ENCODE peak calls at places on chromosomes 1 and 21, in ten cellular contexts. M, Z, W, O, C, Q, X, E, I and D are unnamed samples.
A peak's percentile ranks its signal among the peaks of the same experiment; 100 is the strongest.

GRCh38 chr21:39616373-39616772 is 3.6 kb downstream of the B3GALT5 start:
- DNase-seq in M (no peak), W (peak; percentile 18), C (no peak), I (no peak), E (no peak), X (no peak), Z (no peak), O (no peak), Q (no peak), D (no peak)

GRCh38 chr1:32539584-32540571 is 651 bp downstream of the ZBTB8A start:
- DNase-seq in X (peak; percentile 58), M (no peak), C (peak; percentile 75), E (no peak), Z (no peak), Q (peak; percentile 45), I (peak; percentile 60), O (no peak), W (peak; percentile 43), D (peak; percentile 72)

GRCh38 chr1:232218955-232219865 is 410.7 kb downstream of the SIPA1L2 start:
- DNase-seq in Q (no peak), X (no peak), C (no peak), O (no peak), E (no peak), M (no peak), W (no peak), Z (no peak), I (no peak), D (no peak)

GRCh38 chr21:45930231-45930760 is 51.3 kb upstream of the COL6A1 start:
- DNase-seq in E (no peak), C (no peak), M (no peak), W (no peak), X (no peak), O (no peak), I (no peak), Q (no peak), Z (no peak), D (no peak)

GRCh38 chr1:235455806-235456205 is 48.4 kb downstream of the B3GALNT2 start:
- DNase-seq in C (no peak), E (no peak), Z (no peak), W (no peak), O (no peak), X (no peak), Q (no peak), I (no peak), M (no peak), D (no peak)

GRCh38 chr1:22889213-22889827 is 83.3 kb downstream of the LACTBL1 start:
- DNase-seq in E (no peak), Z (peak; percentile 2), I (peak; percentile 66), Q (no peak), W (peak; percentile 64), O (no peak), C (peak; percentile 72), M (no peak), X (peak; percentile 58), D (peak; percentile 33)

GRCh38 chr1:113905435-113905861 is 322 bp downstream of the DCLRE1B start:
- DNase-seq in Q (peak; percentile 71), X (no peak), C (no peak), I (no peak), E (no peak), Z (peak; percentile 72), O (no peak), W (peak; percentile 44), M (no peak), D (peak; percentile 88)

GRCh38 chr1:163082971-163083370 is 13.8 kb downstream of the RGS4 start:
- DNase-seq in Q (no peak), E (no peak), I (no peak), X (no peak), M (no peak), O (no peak), Z (no peak), C (no peak), W (no peak), D (no peak)

GRCh38 chr1:33047839-33048305 is 11.2 kb upstream of the AK2 start:
- DNase-seq in Z (no peak), Q (no peak), M (no peak), I (no peak), X (peak; percentile 35), O (no peak), E (no peak), C (peak; percentile 68), W (no peak), D (no peak)